ENCODE peak calls at places on chromosomes 4 and X, in five cellular contexts. One of them, this sample, is unnamed.

GRCh38 chr4:68368566-68369473 is 18.9 kb upstream of the YTHDC1 start:
- DNase-seq in M059J: peak
- DNase-seq in stimulated activated naive B cell treated with anti-CD40 and anti-IgM and Interleukin-4, amounts not matched to agents 10 μg/mL and 1 μg/mL and 100 μg/mL, for 72 hours: no peak
- DNase-seq in B cell: no peak
- DNase-seq in cardiac fibroblast: peak
- DNase-seq in this sample: no peak

GRCh38 chr4:2948895-2949781 is 14.1 kb downstream of the NOP14 start:
- DNase-seq in M059J: peak
- DNase-seq in stimulated activated naive B cell treated with anti-CD40 and anti-IgM and Interleukin-4, amounts not matched to agents 10 μg/mL and 1 μg/mL and 100 μg/mL, for 72 hours: no peak
- DNase-seq in B cell: no peak
- DNase-seq in cardiac fibroblast: peak
- DNase-seq in this sample: no peak

GRCh38 chr4:1578968-1579833 is 104.9 kb downstream of the FAM53A start:
- DNase-seq in M059J: peak
- DNase-seq in stimulated activated naive B cell treated with anti-CD40 and anti-IgM and Interleukin-4, amounts not matched to agents 10 μg/mL and 1 μg/mL and 100 μg/mL, for 72 hours: peak
- DNase-seq in B cell: peak
- DNase-seq in cardiac fibroblast: peak
- DNase-seq in this sample: peak

GRCh38 chrX:103779156-103779555 is 2.5 kb downstream of the PLP1 start:
- DNase-seq in M059J: peak
- DNase-seq in stimulated activated naive B cell treated with anti-CD40 and anti-IgM and Interleukin-4, amounts not matched to agents 10 μg/mL and 1 μg/mL and 100 μg/mL, for 72 hours: no peak
- DNase-seq in B cell: no peak
- DNase-seq in cardiac fibroblast: peak
- DNase-seq in this sample: no peak

GRCh38 chr4:54228064-54228527 is 997 bp upstream of the PDGFRA start:
- DNase-seq in M059J: peak
- DNase-seq in stimulated activated naive B cell treated with anti-CD40 and anti-IgM and Interleukin-4, amounts not matched to agents 10 μg/mL and 1 μg/mL and 100 μg/mL, for 72 hours: no peak
- DNase-seq in B cell: peak
- DNase-seq in cardiac fibroblast: peak
- DNase-seq in this sample: peak

GRCh38 chrX:31185884-31186283 is 114.0 kb upstream of the FTHL17 start:
- DNase-seq in M059J: no peak
- DNase-seq in stimulated activated naive B cell treated with anti-CD40 and anti-IgM and Interleukin-4, amounts not matched to agents 10 μg/mL and 1 μg/mL and 100 μg/mL, for 72 hours: no peak
- DNase-seq in B cell: no peak
- DNase-seq in cardiac fibroblast: no peak
- DNase-seq in this sample: no peak

GRCh38 chr4:101221294-101221693 is 126.0 kb downstream of the PPP3CA start:
- DNase-seq in M059J: no peak
- DNase-seq in stimulated activated naive B cell treated with anti-CD40 and anti-IgM and Interleukin-4, amounts not matched to agents 10 μg/mL and 1 μg/mL and 100 μg/mL, for 72 hours: no peak
- DNase-seq in B cell: no peak
- DNase-seq in cardiac fibroblast: no peak
- DNase-seq in this sample: no peak

GRCh38 chrX:110212299-110212698 is 105.6 kb downstream of the AMMECR1 start:
- DNase-seq in M059J: no peak
- DNase-seq in stimulated activated naive B cell treated with anti-CD40 and anti-IgM and Interleukin-4, amounts not matched to agents 10 μg/mL and 1 μg/mL and 100 μg/mL, for 72 hours: no peak
- DNase-seq in B cell: no peak
- DNase-seq in cardiac fibroblast: no peak
- DNase-seq in this sample: no peak

GRCh38 chr4:113975578-113975977 is 3.9 kb downstream of the ARSJ start:
- DNase-seq in M059J: no peak
- DNase-seq in stimulated activated naive B cell treated with anti-CD40 and anti-IgM and Interleukin-4, amounts not matched to agents 10 μg/mL and 1 μg/mL and 100 μg/mL, for 72 hours: no peak
- DNase-seq in B cell: no peak
- DNase-seq in cardiac fibroblast: no peak
- DNase-seq in this sample: no peak

GRCh38 chr4:165355900-165356300 is 22.9 kb upstream of the CPE start:
- DNase-seq in M059J: peak
- DNase-seq in stimulated activated naive B cell treated with anti-CD40 and anti-IgM and Interleukin-4, amounts not matched to agents 10 μg/mL and 1 μg/mL and 100 μg/mL, for 72 hours: no peak
- DNase-seq in B cell: peak
- DNase-seq in cardiac fibroblast: peak
- DNase-seq in this sample: peak

GRCh38 chrX:103904301-103904700 is 58.1 kb upstream of the TMSB15B start:
- DNase-seq in M059J: no peak
- DNase-seq in stimulated activated naive B cell treated with anti-CD40 and anti-IgM and Interleukin-4, amounts not matched to agents 10 μg/mL and 1 μg/mL and 100 μg/mL, for 72 hours: no peak
- DNase-seq in B cell: no peak
- DNase-seq in cardiac fibroblast: no peak
- DNase-seq in this sample: no peak

GRCh38 chr4:186724048-186724860 is 598 bp upstream of the FAT1 start:
- DNase-seq in M059J: peak
- DNase-seq in stimulated activated naive B cell treated with anti-CD40 and anti-IgM and Interleukin-4, amounts not matched to agents 10 μg/mL and 1 μg/mL and 100 μg/mL, for 72 hours: no peak
- DNase-seq in B cell: no peak
- DNase-seq in cardiac fibroblast: no peak
- DNase-seq in this sample: no peak

This sample was measured in GM13976.